ENCODE peak calls at places on chromosomes 6 and 20, in ten cellular contexts. One of them, this sample, is unnamed.

GRCh38 chr20:17985388-17986018 is 16.7 kb downstream of the MGME1 start:
- DNase-seq in hippocampal formation: no peak
- DNase-seq in cardiac fibroblast: no peak
- DNase-seq in tibial artery: no peak
- DNase-seq in naive thymus-derived CD8-positive, alpha-beta T cell: no peak
- DNase-seq in NCI-H2081: no peak
- DNase-seq in amygdala: no peak
- DNase-seq in GM12878: no peak
- DNase-seq in substantia nigra: no peak
- DNase-seq in GOT3: no peak
- DNase-seq in this sample: no peak

GRCh38 chr20:10579942-10580341 is 93.9 kb downstream of the JAG1 start:
- DNase-seq in hippocampal formation: no peak
- DNase-seq in cardiac fibroblast: no peak
- DNase-seq in tibial artery: no peak
- DNase-seq in naive thymus-derived CD8-positive, alpha-beta T cell: no peak
- DNase-seq in NCI-H2081: no peak
- DNase-seq in amygdala: no peak
- DNase-seq in GM12878: no peak
- DNase-seq in substantia nigra: no peak
- DNase-seq in GOT3: no peak
- DNase-seq in this sample: no peak

GRCh38 chr6:111949546-111949945 is 76.3 kb upstream of the FYN start:
- DNase-seq in hippocampal formation: no peak
- DNase-seq in cardiac fibroblast: no peak
- DNase-seq in tibial artery: no peak
- DNase-seq in naive thymus-derived CD8-positive, alpha-beta T cell: no peak
- DNase-seq in NCI-H2081: no peak
- DNase-seq in amygdala: no peak
- DNase-seq in GM12878: no peak
- DNase-seq in substantia nigra: no peak
- DNase-seq in GOT3: no peak
- DNase-seq in this sample: no peak

GRCh38 chr20:62601172-62601571 is 41.1 kb upstream of the SLCO4A1 start:
- DNase-seq in hippocampal formation: no peak
- DNase-seq in cardiac fibroblast: no peak
- DNase-seq in tibial artery: no peak
- DNase-seq in naive thymus-derived CD8-positive, alpha-beta T cell: no peak
- DNase-seq in NCI-H2081: no peak
- DNase-seq in amygdala: no peak
- DNase-seq in GM12878: no peak
- DNase-seq in substantia nigra: no peak
- DNase-seq in GOT3: no peak
- DNase-seq in this sample: no peak

GRCh38 chr6:152598421-152598820 is 38.7 kb downstream of the SYNE1 start:
- DNase-seq in hippocampal formation: no peak
- DNase-seq in cardiac fibroblast: peak; percentile 61
- DNase-seq in tibial artery: no peak
- DNase-seq in naive thymus-derived CD8-positive, alpha-beta T cell: no peak
- DNase-seq in NCI-H2081: no peak
- DNase-seq in amygdala: no peak
- DNase-seq in GM12878: no peak
- DNase-seq in substantia nigra: no peak
- DNase-seq in GOT3: no peak
- DNase-seq in this sample: no peak

GRCh38 chr20:64057628-64058498 is 5.1 kb upstream of the TCEA2 start:
- DNase-seq in hippocampal formation: no peak
- DNase-seq in cardiac fibroblast: peak; percentile 61
- DNase-seq in tibial artery: no peak
- DNase-seq in naive thymus-derived CD8-positive, alpha-beta T cell: peak; percentile 79
- DNase-seq in NCI-H2081: peak; percentile 78
- DNase-seq in amygdala: peak; percentile 27
- DNase-seq in GM12878: no peak
- DNase-seq in substantia nigra: no peak
- DNase-seq in GOT3: no peak
- DNase-seq in this sample: peak; percentile 69

GRCh38 chr6:90584636-90585255 is 2.1 kb downstream of the MAP3K7 start:
- DNase-seq in hippocampal formation: no peak
- DNase-seq in cardiac fibroblast: peak; percentile 37
- DNase-seq in tibial artery: no peak
- DNase-seq in naive thymus-derived CD8-positive, alpha-beta T cell: no peak
- DNase-seq in NCI-H2081: no peak
- DNase-seq in amygdala: no peak
- DNase-seq in GM12878: no peak
- DNase-seq in substantia nigra: no peak
- DNase-seq in GOT3: no peak
- DNase-seq in this sample: no peak

GRCh38 chr6:145623231-145623630 is 112.1 kb downstream of the EPM2A start:
- DNase-seq in hippocampal formation: no peak
- DNase-seq in cardiac fibroblast: no peak
- DNase-seq in tibial artery: no peak
- DNase-seq in naive thymus-derived CD8-positive, alpha-beta T cell: no peak
- DNase-seq in NCI-H2081: no peak
- DNase-seq in amygdala: no peak
- DNase-seq in GM12878: no peak
- DNase-seq in substantia nigra: no peak
- DNase-seq in GOT3: no peak
- DNase-seq in this sample: no peak

GRCh38 chr6:124958759-124959354 is 3.4 kb upstream of the RNF217 start:
- DNase-seq in hippocampal formation: no peak
- DNase-seq in cardiac fibroblast: peak; percentile 83
- DNase-seq in tibial artery: no peak
- DNase-seq in naive thymus-derived CD8-positive, alpha-beta T cell: no peak
- DNase-seq in NCI-H2081: no peak
- DNase-seq in amygdala: no peak
- DNase-seq in GM12878: no peak
- DNase-seq in substantia nigra: no peak
- DNase-seq in GOT3: no peak
- DNase-seq in this sample: no peak

This sample was measured in thyroid gland.